ENCODE peak calls at places on chromosomes 2 and 18, in seven cellular contexts. L is WERI-Rb-1, N is cardiac muscle cell, I is GM20000, R is foreskin fibroblast, Z is WTC11, E is esophagus muscularis mucosa. M is an unnamed sample.

GRCh38 chr2:232286011-232286868 is 92.3 kb upstream of the ALPP start:
- DNase-seq in L (peak), N (no peak), I (no peak), R (no peak), Z (no peak), E (no peak), M (peak)

GRCh38 chr2:219106251-219106650 is 45.5 kb upstream of the IHH start:
- DNase-seq in L (peak), N (no peak), I (no peak), R (no peak), Z (no peak), E (no peak), M (no peak)

GRCh38 chr2:215737496-215737895 is 275.9 kb downstream of the MREG start:
- DNase-seq in L (no peak), N (no peak), I (no peak), R (no peak), Z (peak), E (no peak), M (no peak)

GRCh38 chr18:79791141-79791972 is 6.4 kb upstream of the KCNG2 start:
- DNase-seq in L (no peak), N (peak), I (no peak), R (peak), Z (no peak), E (no peak), M (no peak)

GRCh38 chr2:97717618-97718005 is 4.2 kb downstream of the ZAP70 start:
- DNase-seq in L (no peak), N (no peak), I (no peak), R (no peak), Z (no peak), E (no peak), M (no peak)

GRCh38 chr18:12074734-12075133 is 18.9 kb upstream of the ANKRD62 start:
- DNase-seq in L (no peak), N (peak), I (no peak), R (peak), Z (no peak), E (no peak), M (no peak)

GRCh38 chr2:18597618-18598017 is 8.2 kb upstream of the NT5C1B start:
- DNase-seq in L (no peak), N (no peak), I (no peak), R (no peak), Z (no peak), E (no peak), M (no peak)

GRCh38 chr2:162317910-162318279 is 589 bp downstream of the IFIH1 start:
- DNase-seq in L (no peak), N (peak), I (no peak), R (peak), Z (peak), E (no peak), M (no peak)

GRCh38 chr18:44453505-44453904 is 227.2 kb upstream of the SETBP1 start:
- DNase-seq in L (no peak), N (no peak), I (no peak), R (peak), Z (no peak), E (no peak), M (peak)

GRCh38 chr2:6942848-6943247 is 25.6 kb downstream of the RNF144A start:
- DNase-seq in L (no peak), N (no peak), I (no peak), R (no peak), Z (no peak), E (peak), M (no peak)

GRCh38 chr2:39660612-39661196 is 5.0 kb upstream of the TMEM178A start:
- DNase-seq in L (no peak), N (no peak), I (no peak), R (no peak), Z (no peak), E (no peak), M (no peak)

GRCh38 chr2:71618327-71619113 is 165.2 kb downstream of the DYSF start:
- DNase-seq in L (no peak), N (no peak), I (no peak), R (no peak), Z (no peak), E (peak), M (no peak)

GRCh38 chr18:32213693-32214092 is 23.9 kb downstream of the MEP1B start:
- DNase-seq in L (no peak), N (no peak), I (no peak), R (no peak), Z (no peak), E (no peak), M (no peak)

GRCh38 chr2:70685771-70686171 is 82.2 kb downstream of the ADD2 start:
- DNase-seq in L (peak), N (peak), I (no peak), R (no peak), Z (no peak), E (no peak), M (no peak)

GRCh38 chr2:217790681-217791392 is 212.0 kb downstream of the TNS1 start:
- DNase-seq in L (no peak), N (peak), I (peak), R (peak), Z (no peak), E (peak), M (no peak)

GRCh38 chr18:55416791-55417190 is 171.2 kb downstream of the TCF4 start:
- DNase-seq in L (peak), N (no peak), I (no peak), R (no peak), Z (no peak), E (no peak), M (peak)

GRCh38 chr2:58107803-58108710 is 61.5 kb downstream of the VRK2 start:
- DNase-seq in L (no peak), N (peak), I (no peak), R (peak), Z (no peak), E (no peak), M (no peak)

GRCh38 chr2:170771049-170771937 is 1.1 kb downstream of the ERICH2 start:
- DNase-seq in L (no peak), N (peak), I (peak), R (peak), Z (peak), E (no peak), M (no peak)

GRCh38 chr2:151258121-151258520 is 3.5 kb downstream of the RBM43 start:
- DNase-seq in L (no peak), N (peak), I (no peak), R (peak), Z (no peak), E (no peak), M (no peak)

GRCh38 chr2:172588931-172589330 is 33.0 kb downstream of the PDK1 start:
- DNase-seq in L (no peak), N (no peak), I (no peak), R (no peak), Z (no peak), E (no peak), M (no peak)

GRCh38 chr2:109428841-109429710 is 184.7 kb downstream of the SEPTIN10 start:
- DNase-seq in L (no peak), N (no peak), I (no peak), R (peak), Z (no peak), E (no peak), M (no peak)

GRCh38 chr2:191386938-191387536 is 141.8 kb downstream of the MYO1B start:
- DNase-seq in L (no peak), N (peak), I (no peak), R (peak), Z (no peak), E (no peak), M (no peak)

GRCh38 chr2:205675861-205676516 is 6.3 kb upstream of the NRP2 start:
- DNase-seq in L (no peak), N (peak), I (peak), R (peak), Z (no peak), E (no peak), M (no peak)

GRCh38 chr2:113041871-113042270 is 10.8 kb downstream of the IL36B start:
- DNase-seq in L (no peak), N (no peak), I (no peak), R (no peak), Z (peak), E (peak), M (no peak)

GRCh38 chr2:64447317-64448060 is 6.5 kb upstream of the LGALSL start:
- DNase-seq in L (no peak), N (peak), I (no peak), R (no peak), Z (no peak), E (peak), M (no peak)

GRCh38 chr2:69774984-69775982 is 33.3 kb downstream of the ANXA4 start:
- DNase-seq in L (no peak), N (peak), I (peak), R (no peak), Z (no peak), E (no peak), M (no peak)

GRCh38 chr2:112061840-112062239 is 6.8 kb downstream of the TMEM87B start:
- DNase-seq in L (no peak), N (no peak), I (no peak), R (no peak), Z (no peak), E (no peak), M (no peak)

GRCh38 chr18:48819276-48819675 is 131.5 kb downstream of the SMAD7 start:
- DNase-seq in L (no peak), N (no peak), I (no peak), R (no peak), Z (peak), E (no peak), M (no peak)

GRCh38 chr18:34225218-34225553 is 473 bp upstream of the NOL4 start:
- DNase-seq in L (no peak), N (no peak), I (no peak), R (no peak), Z (no peak), E (no peak), M (no peak)
- TF ChIP-seq CTCF in L (no peak), N (no peak), I (no peak), R (no peak), Z (no peak), E (no peak), M (no peak)

GRCh38 chr18:46314011-46314410 is 209.8 kb downstream of the HAUS1 start:
- DNase-seq in L (no peak), N (no peak), I (no peak), R (no peak), Z (no peak), E (no peak), M (no peak)

GRCh38 chr18:46311491-46311890 is 207.3 kb downstream of the HAUS1 start:
- DNase-seq in L (peak), N (no peak), I (no peak), R (no peak), Z (no peak), E (no peak), M (no peak)

GRCh38 chr18:46315187-46315586 is 211.0 kb downstream of the HAUS1 start:
- DNase-seq in L (no peak), N (no peak), I (peak), R (no peak), Z (no peak), E (no peak), M (no peak)

GRCh38 chr18:46310675-46311345 is 206.6 kb downstream of the HAUS1 start:
- DNase-seq in L (peak), N (no peak), I (no peak), R (no peak), Z (no peak), E (no peak), M (no peak)

DNA sequence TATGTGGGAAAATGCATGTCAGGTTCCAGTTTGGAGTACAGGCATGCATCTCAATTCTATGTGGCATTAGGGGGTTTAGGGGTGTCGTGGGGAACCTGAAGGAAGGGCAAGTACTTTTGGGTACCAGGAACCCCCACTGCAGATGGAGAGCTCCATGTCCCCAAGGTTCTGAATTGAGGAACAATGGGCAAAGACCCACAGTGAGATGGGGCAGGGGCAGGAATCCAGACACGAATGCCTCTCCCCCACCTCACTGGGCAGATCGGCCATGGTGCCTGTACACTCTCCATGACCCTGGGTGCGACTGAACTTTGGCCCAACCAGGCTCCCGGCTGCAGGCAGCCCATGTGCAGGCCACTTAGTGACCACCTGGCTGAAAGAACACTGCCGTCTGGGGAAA is 209.3 kb downstream of the HAUS1 start:
- DNase-seq in L (no peak), N (no peak), I (no peak), R (no peak), Z (no peak), E (no peak), M (no peak)
- TF ChIP-seq CTCF in L (no peak), N (no peak), I (no peak), R (no peak), Z (no peak), E (no peak), M (no peak)

GRCh38 chr2:51855683-51856082 is 823.8 kb upstream of the NRXN1 start:
- DNase-seq in L (no peak), N (no peak), I (no peak), R (no peak), Z (no peak), E (no peak), M (no peak)

GRCh38 chr2:51859260-51859659 is 827.3 kb upstream of the NRXN1 start:
- DNase-seq in L (no peak), N (no peak), I (no peak), R (no peak), Z (no peak), E (no peak), M (no peak)
- TF ChIP-seq CTCF in L (no peak), N (no peak), I (no peak), R (no peak), Z (no peak), E (no peak), M (no peak)

DNA sequence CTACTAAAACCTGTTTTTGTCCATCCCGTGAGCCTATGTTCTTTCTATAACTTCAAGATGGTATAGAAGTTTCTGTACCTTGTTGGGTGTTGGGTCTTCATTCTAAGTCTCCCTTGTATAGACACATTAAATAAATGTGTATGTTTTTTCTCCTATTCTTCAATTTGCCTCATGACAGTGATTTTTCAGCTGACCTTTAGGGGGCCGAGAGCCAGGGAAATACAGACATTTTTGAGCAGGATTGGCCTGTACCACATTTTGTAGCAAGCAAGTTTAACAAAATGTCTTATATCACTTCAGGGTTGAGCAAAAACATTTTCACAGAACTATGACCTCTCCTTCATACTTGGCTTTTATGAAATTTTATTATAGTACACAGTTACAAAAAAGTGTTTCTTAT is 495.4 kb upstream of the CDH7 start:
- DNase-seq in L (no peak), N (no peak), I (no peak), R (no peak), Z (no peak), E (no peak), M (no peak)
- TF ChIP-seq CTCF in L (no peak), N (no peak), I (no peak), R (no peak), Z (no peak), E (no peak), M (peak)

DNA sequence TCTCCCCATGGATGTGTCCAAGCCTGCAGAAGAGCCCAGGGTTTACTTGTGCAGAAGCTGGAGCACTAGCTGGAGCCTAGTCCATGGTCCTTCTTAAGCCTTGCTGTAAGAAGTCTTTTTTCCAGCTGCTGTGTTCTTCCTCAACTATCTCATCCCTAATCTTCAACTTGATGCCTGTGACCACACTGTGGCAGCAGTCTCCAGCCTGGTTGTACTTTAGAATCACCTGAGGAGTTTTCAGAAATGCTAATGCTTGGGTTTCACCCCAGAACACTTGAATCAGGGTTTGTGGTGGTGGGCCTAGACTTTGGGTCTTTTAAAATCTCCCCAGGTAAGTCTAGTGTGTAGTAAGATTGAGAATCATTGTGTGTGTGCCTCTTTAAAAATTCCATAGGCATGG is 173.6 kb downstream of the ADCYAP1 start:
- DNase-seq in L (no peak), N (no peak), I (no peak), R (no peak), Z (no peak), E (no peak), M (no peak)
- TF ChIP-seq CTCF in L (peak), N (no peak), I (no peak), R (no peak), Z (no peak), E (no peak), M (no peak)

M was measured in nephron progenitor cell.